ENCODE peak calls at places on chromosomes 6 and 20, in five cellular contexts. One of them, this sample, is unnamed. For H3K27me3, the result is how much of the 10 kb centered on the place peaks cover.

GRCh38 chr20:50312682-50313187 is 122.1 kb downstream of the CEBPB start:
- DNase-seq in Peyer's patch: no peak
- DNase-seq in thoracic aorta: peak
- DNase-seq in adipocyte: peak
- DNase-seq in foreskin keratinocyte: no peak
- DNase-seq in this sample: peak

GRCh38 chr6:104860221-104860620 is 502 bp upstream of the HACE1 start:
- DNase-seq in Peyer's patch: no peak
- DNase-seq in thoracic aorta: no peak
- DNase-seq in adipocyte: peak
- DNase-seq in foreskin keratinocyte: no peak
- DNase-seq in this sample: no peak

GRCh38 chr6:76166874-76167273 is 94.4 kb upstream of the IMPG1 start:
- DNase-seq in Peyer's patch: no peak
- DNase-seq in thoracic aorta: no peak
- DNase-seq in adipocyte: no peak
- DNase-seq in foreskin keratinocyte: no peak
- DNase-seq in this sample: no peak

GRCh38 chr20:460707-461106 is 1.6 kb downstream of the TBC1D20 start:
- DNase-seq in Peyer's patch: no peak
- DNase-seq in thoracic aorta: no peak
- DNase-seq in adipocyte: peak
- DNase-seq in foreskin keratinocyte: no peak
- DNase-seq in this sample: no peak

GRCh38 chr6:125300992-125301434 is 754 bp downstream of the HDDC2 start:
- DNase-seq in Peyer's patch: no peak
- DNase-seq in thoracic aorta: no peak
- DNase-seq in adipocyte: peak
- DNase-seq in foreskin keratinocyte: peak
- DNase-seq in this sample: no peak

GRCh38 chr6:43246301-43247114 is 3.2 kb downstream of the TTBK1 start:
- DNase-seq in Peyer's patch: peak
- DNase-seq in thoracic aorta: no peak
- DNase-seq in adipocyte: no peak
- DNase-seq in foreskin keratinocyte: no peak
- DNase-seq in this sample: no peak

GRCh38 chr20:50389437-50389807 is 120.8 kb upstream of the PTPN1 start:
- DNase-seq in Peyer's patch: no peak
- DNase-seq in thoracic aorta: no peak
- DNase-seq in adipocyte: no peak
- DNase-seq in foreskin keratinocyte: no peak
- DNase-seq in this sample: no peak

GRCh38 chr6:73803562-73804221 is 107.7 kb downstream of the CD109 start:
- DNase-seq in Peyer's patch: no peak
- DNase-seq in thoracic aorta: no peak
- DNase-seq in adipocyte: peak
- DNase-seq in foreskin keratinocyte: peak
- DNase-seq in this sample: peak

GRCh38 chr6:131954775-131955107 is 3.6 kb upstream of the CCN2 start:
- DNase-seq in Peyer's patch: no peak
- DNase-seq in thoracic aorta: peak
- DNase-seq in adipocyte: peak
- DNase-seq in foreskin keratinocyte: peak
- DNase-seq in this sample: peak

GRCh38 chr20:25470045-25470444 is 62.6 kb downstream of the GINS1 start:
- DNase-seq in Peyer's patch: no peak
- DNase-seq in thoracic aorta: no peak
- DNase-seq in adipocyte: peak
- DNase-seq in foreskin keratinocyte: peak
- DNase-seq in this sample: peak

GRCh38 chr6:34383171-34383631 is 9.3 kb downstream of the NUDT3 start:
- DNase-seq in Peyer's patch: no peak
- DNase-seq in thoracic aorta: no peak
- DNase-seq in adipocyte: peak
- DNase-seq in foreskin keratinocyte: no peak
- DNase-seq in this sample: no peak

GRCh38 chr20:53692465-53693067 is 98.9 kb upstream of the ZNF217 start:
- DNase-seq in Peyer's patch: no peak
- DNase-seq in thoracic aorta: peak
- DNase-seq in adipocyte: peak
- DNase-seq in foreskin keratinocyte: no peak
- DNase-seq in this sample: peak

GRCh38 chr6:26311385-26312095 is 53.5 kb upstream of the BTN3A2 start:
- DNase-seq in Peyer's patch: no peak
- DNase-seq in thoracic aorta: no peak
- DNase-seq in adipocyte: peak
- DNase-seq in foreskin keratinocyte: peak
- DNase-seq in this sample: no peak
- H3K27me3 ChIP-seq in Peyer's patch: under half
- H3K27me3 ChIP-seq in thoracic aorta: under half
- H3K27me3 ChIP-seq in adipocyte: under half
- H3K27me3 ChIP-seq in foreskin keratinocyte: under half
- H3K27me3 ChIP-seq in this sample: under half

GRCh38 chr20:18055261-18055660 is 2.5 kb downstream of the OVOL2 start:
- DNase-seq in Peyer's patch: no peak
- DNase-seq in thoracic aorta: no peak
- DNase-seq in adipocyte: no peak
- DNase-seq in foreskin keratinocyte: no peak
- DNase-seq in this sample: no peak

GRCh38 chr20:18057994-18058349 is 256 bp upstream of the OVOL2 start:
- DNase-seq in Peyer's patch: no peak
- DNase-seq in thoracic aorta: no peak
- DNase-seq in adipocyte: no peak
- DNase-seq in foreskin keratinocyte: no peak
- DNase-seq in this sample: no peak

GRCh38 chr20:18058661-18059467 is 1.1 kb upstream of the OVOL2 start:
- DNase-seq in Peyer's patch: no peak
- DNase-seq in thoracic aorta: no peak
- DNase-seq in adipocyte: peak
- DNase-seq in foreskin keratinocyte: peak
- DNase-seq in this sample: no peak

GRCh38 chr20:18057106-18057993 is at the start of gene OVOL2:
- DNase-seq in Peyer's patch: no peak
- DNase-seq in thoracic aorta: no peak
- DNase-seq in adipocyte: no peak
- DNase-seq in foreskin keratinocyte: peak
- DNase-seq in this sample: no peak

DNA sequence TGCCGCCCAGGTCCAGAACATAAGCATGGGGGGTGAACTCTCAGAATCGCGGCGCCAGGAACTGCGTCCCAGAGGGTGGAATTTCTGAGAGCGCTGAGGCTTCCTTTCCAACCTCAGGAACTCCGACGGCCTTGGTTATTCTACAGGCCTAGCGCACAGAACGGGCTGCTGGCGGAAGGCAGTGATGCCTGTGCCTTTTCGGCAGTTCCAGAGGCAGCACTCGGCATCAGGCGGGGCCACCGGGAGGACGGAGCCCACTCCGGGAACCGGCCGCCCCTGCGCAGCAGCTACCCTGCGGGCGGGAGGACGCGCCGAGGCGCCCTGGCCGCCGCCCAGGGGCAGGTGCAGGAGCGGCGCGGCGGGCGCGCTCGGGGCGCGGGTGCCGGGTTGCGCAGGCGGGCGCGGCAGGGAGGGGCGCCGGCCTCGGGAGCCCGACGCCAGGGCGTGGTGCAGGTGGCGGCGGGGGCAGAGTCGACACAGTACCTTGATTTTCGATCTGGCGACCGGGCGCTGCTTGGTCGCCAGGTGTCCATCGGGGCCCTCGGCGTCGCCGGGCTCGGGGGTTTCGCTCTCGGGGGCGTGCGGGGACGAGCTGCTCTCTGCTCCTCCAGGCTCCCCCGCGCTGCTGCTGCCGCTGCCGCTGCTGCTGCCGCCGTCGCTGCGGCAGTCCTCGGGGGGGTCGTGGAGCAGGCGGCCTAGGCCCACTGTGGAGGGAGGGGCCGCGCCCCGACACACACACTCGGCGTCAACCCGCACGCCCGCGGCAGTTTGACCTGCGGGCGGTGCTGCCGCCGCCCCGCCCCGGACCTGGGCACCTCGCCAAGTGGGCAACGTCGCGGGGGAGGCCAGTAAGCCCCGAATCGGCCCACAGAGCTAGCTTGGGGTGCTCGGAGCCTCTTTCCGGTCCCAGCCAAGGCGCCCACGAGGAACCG is 1.3 kb downstream of the OVOL2 start:
- DNase-seq in Peyer's patch: no peak
- DNase-seq in thoracic aorta: no peak
- DNase-seq in adipocyte: peak
- DNase-seq in foreskin keratinocyte: peak
- DNase-seq in this sample: no peak
- H3K27me3 ChIP-seq in Peyer's patch: under half
- H3K27me3 ChIP-seq in thoracic aorta: under half
- H3K27me3 ChIP-seq in adipocyte: half or more
- H3K27me3 ChIP-seq in foreskin keratinocyte: under half
- H3K27me3 ChIP-seq in this sample: under half

GRCh38 chr6:10961837-10962236 is 75.0 kb downstream of the SYCP2L start:
- DNase-seq in Peyer's patch: no peak
- DNase-seq in thoracic aorta: no peak
- DNase-seq in adipocyte: no peak
- DNase-seq in foreskin keratinocyte: no peak
- DNase-seq in this sample: no peak
- H3K27me3 ChIP-seq in Peyer's patch: under half
- H3K27me3 ChIP-seq in thoracic aorta: under half
- H3K27me3 ChIP-seq in adipocyte: under half
- H3K27me3 ChIP-seq in foreskin keratinocyte: under half
- H3K27me3 ChIP-seq in this sample: under half

DNA sequence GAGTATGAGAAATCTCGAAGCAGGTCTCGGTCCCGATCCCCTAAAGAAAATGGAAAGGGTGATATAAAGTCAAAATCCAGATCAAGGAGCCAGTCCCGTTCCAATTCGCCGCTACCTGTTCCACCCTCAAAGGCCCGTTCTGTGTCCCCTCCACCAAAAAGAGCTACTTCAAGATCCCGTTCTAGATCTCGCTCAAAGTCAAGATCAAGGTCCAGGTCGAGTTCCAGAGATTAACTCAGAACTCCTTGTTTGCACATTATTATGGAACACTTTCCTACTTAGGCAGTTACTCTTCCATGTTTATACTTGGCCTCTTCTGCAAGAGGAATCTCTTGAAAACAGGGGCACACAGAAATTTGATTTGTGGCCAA is 3.1 kb downstream of the SRSF6 start:
- DNase-seq in Peyer's patch: no peak
- DNase-seq in thoracic aorta: no peak
- DNase-seq in adipocyte: no peak
- DNase-seq in foreskin keratinocyte: no peak
- DNase-seq in this sample: no peak
- H3K27me3 ChIP-seq in Peyer's patch: under half
- H3K27me3 ChIP-seq in thoracic aorta: under half
- H3K27me3 ChIP-seq in adipocyte: under half
- H3K27me3 ChIP-seq in foreskin keratinocyte: under half
- H3K27me3 ChIP-seq in this sample: under half

GRCh38 chr20:64237316-64237715 is 18.2 kb upstream of the PCMTD2 start:
- DNase-seq in Peyer's patch: no peak
- DNase-seq in thoracic aorta: no peak
- DNase-seq in adipocyte: no peak
- DNase-seq in foreskin keratinocyte: no peak
- DNase-seq in this sample: no peak
- H3K27me3 ChIP-seq in Peyer's patch: under half
- H3K27me3 ChIP-seq in thoracic aorta: under half
- H3K27me3 ChIP-seq in adipocyte: under half
- H3K27me3 ChIP-seq in foreskin keratinocyte: under half
- H3K27me3 ChIP-seq in this sample: under half

This sample was measured in MG63.